ENCODE peak calls at places on chromosomes 16 and 17, in nine cellular contexts. W is body of pancreas, I is heart right ventricle, N is adrenal gland, P is endothelial cell, A is AG04450, O is RWPE1, L is astrocyte of the cerebellum, Q is PC-3. Y is an unnamed sample.

GRCh38 chr16:23771027-23771426 is 16.2 kb downstream of the CHP2 start:
- DNase-seq in W (no peak), I (no peak), N (no peak), P (no peak), A (no peak), O (peak), L (no peak), Q (peak), Y (peak)

GRCh38 chr16:70758786-70759185 is 42.2 kb downstream of the VAC14 start:
- DNase-seq in W (no peak), I (no peak), N (no peak), P (no peak), A (no peak), O (no peak), L (no peak), Q (no peak), Y (no peak)

GRCh38 chr16:52247737-52248136 is 299.2 kb downstream of the TOX3 start:
- DNase-seq in W (no peak), I (no peak), N (no peak), P (no peak), A (no peak), O (no peak), L (no peak), Q (no peak), Y (no peak)

GRCh38 chr17:258045-258734 is 76.7 kb upstream of the DOC2B start:
- DNase-seq in W (no peak), I (no peak), N (peak), P (no peak), A (no peak), O (no peak), L (no peak), Q (no peak), Y (no peak)

GRCh38 chr17:72090108-72090507 is 30.7 kb upstream of the SOX9 start:
- DNase-seq in W (no peak), I (no peak), N (peak), P (no peak), A (no peak), O (no peak), L (no peak), Q (no peak), Y (no peak)

GRCh38 chr17:5164465-5164864 is 27.2 kb downstream of the ZNF594 start:
- DNase-seq in W (no peak), I (no peak), N (no peak), P (no peak), A (no peak), O (no peak), L (no peak), Q (no peak), Y (no peak)

GRCh38 chr17:17298108-17298507 is 5.1 kb upstream of the NT5M start:
- DNase-seq in W (no peak), I (no peak), N (no peak), P (no peak), A (no peak), O (no peak), L (no peak), Q (peak), Y (no peak)

GRCh38 chr16:59697236-59697635 is 963.1 kb upstream of the GOT2 start:
- DNase-seq in W (no peak), I (no peak), N (no peak), P (no peak), A (no peak), O (no peak), L (no peak), Q (no peak), Y (peak)

GRCh38 chr16:87564524-87564778 is 37.9 kb upstream of the JPH3 start:
- DNase-seq in W (no peak), I (no peak), N (no peak), P (no peak), A (no peak), O (no peak), L (no peak), Q (no peak), Y (no peak)

GRCh38 chr16:69100046-69100765 is 5.2 kb upstream of the HAS3 start:
- DNase-seq in W (peak), I (no peak), N (no peak), P (no peak), A (no peak), O (no peak), L (no peak), Q (no peak), Y (no peak)

GRCh38 chr16:69941251-69942098 is 9.7 kb upstream of the CLEC18A start:
- DNase-seq in W (no peak), I (no peak), N (peak), P (no peak), A (no peak), O (no peak), L (no peak), Q (no peak), Y (no peak)

GRCh38 chr17:16506188-16506587 is 14.2 kb upstream of the LRRC75A start:
- DNase-seq in W (no peak), I (no peak), N (no peak), P (no peak), A (no peak), O (no peak), L (no peak), Q (no peak), Y (no peak)

GRCh38 chr16:15672514-15673167 is 22.6 kb downstream of the NDE1 start:
- DNase-seq in W (peak), I (peak), N (peak), P (no peak), A (peak), O (peak), L (peak), Q (peak), Y (peak)

GRCh38 chr16:69166221-69166833 is 20.6 kb upstream of the SNTB2 start:
- DNase-seq in W (no peak), I (no peak), N (no peak), P (no peak), A (peak), O (no peak), L (no peak), Q (peak), Y (no peak)

GRCh38 chr16:49268667-49269066 is 13.0 kb downstream of the CBLN1 start:
- DNase-seq in W (no peak), I (no peak), N (no peak), P (no peak), A (no peak), O (no peak), L (no peak), Q (no peak), Y (no peak)

GRCh38 chr16:8889893-8890548 is 7.9 kb downstream of the LITAFD start:
- DNase-seq in W (no peak), I (no peak), N (no peak), P (no peak), A (no peak), O (no peak), L (no peak), Q (no peak), Y (no peak)

GRCh38 chr17:31415640-31416502 is 24.4 kb downstream of the RAB11FIP4 start:
- DNase-seq in W (no peak), I (no peak), N (no peak), P (no peak), A (no peak), O (no peak), L (no peak), Q (no peak), Y (no peak)

GRCh38 chr16:5030251-5030870 is 3.4 kb downstream of the NAGPA start:
- DNase-seq in W (no peak), I (no peak), N (no peak), P (no peak), A (no peak), O (no peak), L (no peak), Q (no peak), Y (no peak)

GRCh38 chr17:76585048-76585648 is 512 bp downstream of the ST6GALNAC2 start:
- DNase-seq in W (peak), I (peak), N (no peak), P (peak), A (no peak), O (peak), L (no peak), Q (no peak), Y (peak)

GRCh38 chr16:89795676-89796075 is 20.8 kb downstream of the FANCA start:
- DNase-seq in W (no peak), I (no peak), N (no peak), P (no peak), A (no peak), O (no peak), L (no peak), Q (no peak), Y (no peak)

GRCh38 chr17:75036643-75037268 is 10.0 kb downstream of the ATP5PD start:
- DNase-seq in W (peak), I (peak), N (peak), P (no peak), A (no peak), O (peak), L (no peak), Q (peak), Y (no peak)

GRCh38 chr17:36755586-36755985 is 154.2 kb downstream of the MRM1 start:
- DNase-seq in W (peak), I (no peak), N (peak), P (peak), A (no peak), O (no peak), L (no peak), Q (peak), Y (peak)

GRCh38 chr17:50501054-50501453 is 7.2 kb upstream of the MYCBPAP start:
- DNase-seq in W (peak), I (no peak), N (peak), P (no peak), A (no peak), O (no peak), L (no peak), Q (peak), Y (peak)

GRCh38 chr17:55286681-55287589 is 22.2 kb downstream of the HLF start:
- DNase-seq in W (peak), I (no peak), N (peak), P (no peak), A (no peak), O (peak), L (peak), Q (peak), Y (peak)

GRCh38 chr17:2090804-2091534 is 36.1 kb downstream of the HIC1 start:
- DNase-seq in W (no peak), I (peak), N (peak), P (peak), A (peak), O (peak), L (peak), Q (peak), Y (peak)

GRCh38 chr17:53796642-53797041 is 26.1 kb upstream of the KIF2B start:
- DNase-seq in W (no peak), I (no peak), N (no peak), P (no peak), A (no peak), O (no peak), L (no peak), Q (no peak), Y (no peak)
- TF ChIP-seq CTCF in W (no peak), I (no peak), N (no peak), P (no peak), A (no peak), O (no peak), L (no peak), Q (no peak), Y (no peak)

GRCh38 chr17:7327501-7327900 is 1.6 kb downstream of the NEURL4 start:
- DNase-seq in W (no peak), I (no peak), N (no peak), P (no peak), A (no peak), O (no peak), L (no peak), Q (no peak), Y (no peak)

GRCh38 chr17:7330099-7331015 is 1.2 kb upstream of the NEURL4 start:
- DNase-seq in W (peak), I (peak), N (peak), P (peak), A (no peak), O (peak), L (no peak), Q (peak), Y (peak)

GRCh38 chr17:7328009-7328408 is 1.1 kb downstream of the NEURL4 start:
- DNase-seq in W (no peak), I (no peak), N (no peak), P (no peak), A (no peak), O (no peak), L (no peak), Q (no peak), Y (no peak)

GRCh38 chr17:7329360-7330098 is 394 bp upstream of the NEURL4 start:
- DNase-seq in W (peak), I (peak), N (peak), P (peak), A (peak), O (peak), L (peak), Q (peak), Y (peak)

GRCh38 chr17:7328840-7329359 is at the start of gene NEURL4:
- DNase-seq in W (no peak), I (no peak), N (no peak), P (no peak), A (no peak), O (peak), L (no peak), Q (peak), Y (no peak)
- TF ChIP-seq CTCF in W (no peak), I (peak), N (no peak), P (no peak), A (no peak), O (no peak), L (peak), Q (no peak), Y (no peak)

DNA sequence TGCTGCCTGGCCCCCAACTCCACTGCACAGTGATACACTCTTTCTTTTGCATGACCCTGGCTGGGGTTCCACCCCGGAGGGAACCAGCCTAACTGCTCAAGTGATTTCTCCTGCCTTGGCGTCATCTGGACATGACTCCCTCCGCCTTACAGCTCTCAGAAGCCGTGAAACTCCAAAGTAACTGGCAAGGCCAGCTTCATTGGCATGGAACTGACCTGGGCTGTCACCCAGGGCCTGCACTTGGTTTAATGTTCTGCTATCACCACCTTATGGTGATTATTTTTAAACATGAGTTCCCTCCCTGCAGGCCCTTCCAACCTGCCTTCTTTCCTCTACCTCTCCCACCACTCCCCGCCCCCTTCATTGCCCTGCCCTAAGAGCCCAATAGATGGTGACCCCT is 139.7 kb upstream of the CDH5 start:
- DNase-seq in W (no peak), I (peak), N (no peak), P (no peak), A (no peak), O (no peak), L (no peak), Q (no peak), Y (no peak)
- TF ChIP-seq CTCF in W (no peak), I (peak), N (no peak), P (no peak), A (no peak), O (no peak), L (no peak), Q (no peak), Y (no peak)

GRCh38 chr17:81345211-81346089 is 49.8 kb upstream of the BAHCC1 start:
- DNase-seq in W (peak), I (peak), N (peak), P (peak), A (no peak), O (peak), L (peak), Q (peak), Y (peak)
- TF ChIP-seq CTCF in W (peak), I (peak), N (peak), P (peak), A (peak), O (no peak), L (peak), Q (peak), Y (peak)

GRCh38 chr16:25707553-25707952 is 15.8 kb downstream of the HS3ST4 start:
- DNase-seq in W (no peak), I (no peak), N (no peak), P (no peak), A (no peak), O (no peak), L (no peak), Q (no peak), Y (no peak)

GRCh38 chr16:25713785-25714570 is 22.2 kb downstream of the HS3ST4 start:
- DNase-seq in W (no peak), I (no peak), N (no peak), P (no peak), A (no peak), O (no peak), L (no peak), Q (peak), Y (no peak)

GRCh38 chr16:25709182-25709581 is 17.4 kb downstream of the HS3ST4 start:
- DNase-seq in W (no peak), I (no peak), N (no peak), P (no peak), A (no peak), O (no peak), L (no peak), Q (no peak), Y (no peak)

DNA sequence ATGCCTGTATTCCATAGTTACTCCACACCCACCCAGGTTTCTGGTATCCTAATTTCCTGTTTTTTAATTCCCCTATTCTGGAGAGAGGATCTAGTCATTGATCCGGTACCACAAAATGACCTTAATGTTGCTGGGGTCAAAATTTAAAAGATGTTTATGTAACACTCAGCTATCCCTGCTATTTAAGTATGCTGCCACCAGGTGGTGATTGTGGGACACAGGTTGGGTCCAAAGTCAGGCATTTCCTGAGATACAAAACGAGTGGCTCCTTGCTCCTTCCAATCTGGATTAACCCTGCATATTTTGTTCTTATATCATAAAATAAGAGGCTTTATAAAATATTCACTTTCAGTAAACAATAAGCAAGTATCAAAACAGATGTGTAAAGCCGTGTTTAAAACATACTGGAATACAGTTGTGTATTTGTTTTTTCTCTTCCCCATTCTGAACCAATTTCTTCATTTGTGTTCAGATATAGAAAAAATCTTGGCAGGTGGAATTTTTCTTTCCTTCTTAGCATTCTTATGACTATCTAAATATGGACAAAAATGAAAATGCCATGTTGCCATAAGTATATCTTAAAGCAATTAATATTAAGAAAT is 16.3 kb downstream of the HS3ST4 start:
- DNase-seq in W (peak), I (no peak), N (no peak), P (peak), A (no peak), O (no peak), L (no peak), Q (peak), Y (peak)
- TF ChIP-seq CTCF in W (peak), I (no peak), N (peak), P (peak), A (peak), O (peak), L (no peak), Q (peak), Y (peak)

GRCh38 chr16:85505794-85506339 is 107.3 kb upstream of the GSE1 start:
- DNase-seq in W (no peak), I (no peak), N (no peak), P (no peak), A (no peak), O (no peak), L (no peak), Q (no peak), Y (no peak)

GRCh38 chr16:85498607-85499006 is 114.5 kb upstream of the GSE1 start:
- DNase-seq in W (no peak), I (no peak), N (no peak), P (no peak), A (no peak), O (no peak), L (no peak), Q (no peak), Y (no peak)

GRCh38 chr16:85503642-85504224 is 109.4 kb upstream of the GSE1 start:
- DNase-seq in W (no peak), I (no peak), N (no peak), P (no peak), A (no peak), O (no peak), L (no peak), Q (no peak), Y (no peak)

GRCh38 chr16:85504242-85504641 is 108.9 kb upstream of the GSE1 start:
- DNase-seq in W (no peak), I (no peak), N (no peak), P (no peak), A (no peak), O (no peak), L (no peak), Q (no peak), Y (no peak)

DNA sequence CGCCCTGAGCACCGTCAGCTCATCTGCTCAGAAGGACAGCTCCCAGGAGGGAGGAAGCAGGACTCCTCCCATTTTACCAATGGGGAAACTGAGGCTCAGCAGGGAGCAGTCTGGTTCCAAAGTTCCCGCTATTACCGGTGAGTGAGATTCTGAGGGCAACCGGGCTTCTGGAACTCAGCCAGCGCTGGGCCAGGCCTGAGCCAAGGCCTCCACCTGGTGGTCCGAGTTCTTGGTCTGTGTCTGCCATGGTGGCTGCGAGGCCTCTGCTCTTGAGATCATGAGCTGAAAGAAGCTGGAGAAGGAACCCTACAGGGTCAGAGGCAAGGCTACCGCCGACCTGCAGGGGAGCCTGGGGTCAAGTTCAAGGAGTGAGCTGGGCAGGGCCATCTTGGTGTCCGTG is 110.8 kb upstream of the GSE1 start:
- DNase-seq in W (no peak), I (no peak), N (no peak), P (no peak), A (no peak), O (no peak), L (no peak), Q (no peak), Y (no peak)
- TF ChIP-seq CTCF in W (no peak), I (no peak), N (no peak), P (no peak), A (no peak), O (no peak), L (no peak), Q (no peak), Y (no peak)

GRCh38 chr16:50528820-50529219 is 19.4 kb upstream of the NKD1 start:
- DNase-seq in W (no peak), I (no peak), N (peak), P (no peak), A (no peak), O (no peak), L (no peak), Q (no peak), Y (no peak)
- TF ChIP-seq CTCF in W (no peak), I (no peak), N (no peak), P (no peak), A (no peak), O (no peak), L (no peak), Q (no peak), Y (no peak)